ENCODE peak calls at places on chromosomes 6 and 20, in ten cellular contexts. Z is testis, D is stomach, K is neural progenitor cell, M is psoas muscle, F is lung, A is fibroblast of lung, Q is ovary, N is cardiac muscle cell, T is body of pancreas. W is an unnamed sample.
A peak's percentile ranks its signal among the peaks of the same experiment; 100 is the strongest.

GRCh38 chr6:133407320-133408100 is 166.4 kb downstream of the EYA4 start:
- DNase-seq in Z (no peak), D (no peak), K (peak; percentile 47), M (no peak), F (no peak), A (no peak), Q (no peak), N (no peak), T (no peak), W (no peak)

GRCh38 chr6:169858293-169858934 is 107.0 kb downstream of the ERMARD start:
- DNase-seq in Z (peak; percentile 4), D (peak; percentile 15), K (no peak), M (no peak), F (peak; percentile 22), A (no peak), Q (no peak), N (no peak), T (no peak), W (no peak)

GRCh38 chr20:17866234-17867001 is 102.2 kb downstream of the SNX5 start:
- DNase-seq in Z (no peak), D (no peak), K (no peak), M (no peak), F (no peak), A (no peak), Q (no peak), N (no peak), T (no peak), W (no peak)

GRCh38 chr20:34475979-34476736 is 40.1 kb upstream of the DYNLRB1 start:
- DNase-seq in Z (peak; percentile 48), D (peak; percentile 65), K (peak; percentile 8), M (peak; percentile 60), F (peak; percentile 29), A (peak; percentile 25), Q (peak; percentile 58), N (peak; percentile 1), T (peak; percentile 67), W (peak; percentile 5)

GRCh38 chr20:13681248-13682125 is 42.8 kb upstream of the TASP1 start:
- DNase-seq in Z (no peak), D (no peak), K (no peak), M (no peak), F (no peak), A (no peak), Q (no peak), N (no peak), T (peak; percentile 45), W (no peak)

GRCh38 chr6:34070315-34071110 is 75.4 kb downstream of the GRM4 start:
- DNase-seq in Z (no peak), D (no peak), K (no peak), M (no peak), F (no peak), A (no peak), Q (no peak), N (no peak), T (no peak), W (no peak)

GRCh38 chr20:45306431-45306982 is at the start of gene RBPJL:
- DNase-seq in Z (peak; percentile 38), D (no peak), K (peak; percentile 69), M (no peak), F (no peak), A (no peak), Q (no peak), N (peak; percentile 42), T (peak; percentile 93), W (no peak)

GRCh38 chr6:91860951-91861350 is 1274.1 kb upstream of the MAP3K7 start:
- DNase-seq in Z (no peak), D (no peak), K (no peak), M (no peak), F (no peak), A (peak; percentile 54), Q (no peak), N (no peak), T (no peak), W (no peak)

GRCh38 chr6:115681978-115682775 is 378.5 kb downstream of the FRK start:
- DNase-seq in Z (no peak), D (no peak), K (no peak), M (no peak), F (no peak), A (no peak), Q (no peak), N (no peak), T (no peak), W (no peak)

GRCh38 chr6:1608222-1608975 is 1.3 kb upstream of the FOXC1 start:
- DNase-seq in Z (no peak), D (no peak), K (peak; percentile 50), M (no peak), F (no peak), A (peak; percentile 28), Q (no peak), N (no peak), T (no peak), W (no peak)

GRCh38 chr6:110398778-110399177 is 16.6 kb downstream of the DDO start:
- DNase-seq in Z (no peak), D (no peak), K (no peak), M (no peak), F (no peak), A (peak; percentile 45), Q (no peak), N (no peak), T (no peak), W (no peak)

GRCh38 chr20:13219327-13220193 is 1.5 kb upstream of the ISM1 start:
- DNase-seq in Z (no peak), D (no peak), K (peak; percentile 45), M (no peak), F (no peak), A (no peak), Q (peak; percentile 15), N (no peak), T (no peak), W (peak; percentile 8)

GRCh38 chr20:38110525-38111178 is 54.4 kb downstream of the TGM2 start:
- DNase-seq in Z (no peak), D (no peak), K (no peak), M (no peak), F (no peak), A (no peak), Q (no peak), N (no peak), T (no peak), W (no peak)

GRCh38 chr6:143260857-143261256 is 189.6 kb downstream of the ADAT2 start:
- DNase-seq in Z (no peak), D (no peak), K (no peak), M (no peak), F (no peak), A (no peak), Q (no peak), N (no peak), T (no peak), W (no peak)

GRCh38 chr6:21744321-21744720 is 150.8 kb downstream of the SOX4 start:
- DNase-seq in Z (no peak), D (no peak), K (no peak), M (no peak), F (no peak), A (no peak), Q (no peak), N (no peak), T (no peak), W (no peak)

GRCh38 chr6:79868098-79868722 is 79.1 kb downstream of the ELOVL4 start:
- DNase-seq in Z (peak; percentile 63), D (no peak), K (peak; percentile 90), M (no peak), F (no peak), A (peak; percentile 76), Q (no peak), N (peak; percentile 90), T (peak; percentile 48), W (no peak)

GRCh38 chr6:155186052-155186658 is 77.7 kb upstream of the CLDN20 start:
- DNase-seq in Z (no peak), D (no peak), K (no peak), M (no peak), F (no peak), A (no peak), Q (no peak), N (no peak), T (no peak), W (no peak)

DNA sequence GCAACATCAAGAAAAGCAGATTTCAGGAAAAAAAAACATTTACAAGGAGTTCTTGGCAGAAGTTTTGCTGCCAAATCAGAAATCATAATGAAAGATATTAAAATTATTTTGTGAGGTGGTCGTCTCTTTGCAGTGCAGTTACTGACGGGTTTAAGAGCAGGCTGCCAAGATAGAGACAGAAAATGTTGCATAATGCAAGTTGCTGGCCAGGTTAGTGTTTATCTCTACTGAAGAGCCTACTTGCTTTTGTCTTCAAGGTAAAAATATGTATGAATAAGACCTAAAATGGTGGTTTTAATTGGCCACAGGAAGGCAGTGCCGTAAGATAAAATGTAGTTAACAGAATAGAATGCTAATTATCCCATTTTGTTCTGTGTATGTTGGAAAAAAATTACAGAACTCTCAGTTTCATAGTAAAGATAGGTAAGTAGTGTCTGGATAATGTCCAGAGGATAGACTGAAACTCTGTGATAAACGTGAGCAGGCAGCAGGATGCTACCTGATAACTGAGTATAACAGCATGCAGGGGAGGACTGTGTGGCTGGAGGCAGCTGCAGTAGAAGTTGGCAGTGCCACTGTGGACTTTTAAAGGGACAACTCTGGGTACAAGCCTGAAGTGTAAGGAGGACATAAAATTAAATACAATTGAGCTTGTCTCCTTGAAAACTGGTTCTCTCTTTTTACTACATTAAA is 13.9 kb downstream of the FOXO3 start:
- DNase-seq in Z (peak; percentile 65), D (no peak), K (no peak), M (no peak), F (no peak), A (no peak), Q (no peak), N (no peak), T (peak; percentile 47), W (no peak)
- H3K27ac ChIP-seq in Z (no peak overlapping the region), D (no peak overlapping the region), K (no peak overlapping the region), M (peak overlapping the region; percentile 65), F (peak overlapping the region; percentile 7), A (no peak overlapping the region), Q (peak overlapping the region; percentile 38), N (no peak overlapping the region), T (peak overlapping the region; percentile 0), W (no peak overlapping the region)

DNA sequence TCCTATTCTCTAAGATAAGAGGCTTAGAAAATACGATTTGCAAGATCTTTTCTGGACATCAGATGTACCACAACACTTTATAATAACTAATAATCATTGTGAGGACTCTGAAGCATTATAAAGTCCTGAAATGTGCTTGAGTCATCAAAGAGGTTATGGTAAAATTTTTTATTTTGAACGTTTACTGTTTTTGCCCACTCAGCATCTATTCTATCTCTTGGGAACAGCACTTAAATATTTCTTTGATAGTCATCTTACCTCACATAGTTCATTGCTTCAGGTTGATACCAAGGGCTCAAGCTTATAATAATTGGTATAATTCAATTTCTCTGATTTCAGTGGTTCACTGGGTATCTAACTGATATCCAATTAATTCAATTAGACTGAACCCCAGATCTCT is 700.5 kb downstream of the KHDRBS2 start:
- DNase-seq in Z (no peak), D (no peak), K (no peak), M (no peak), F (no peak), A (no peak), Q (no peak), N (no peak), T (no peak), W (no peak)
- H3K9me3 ChIP-seq in Z (no peaks in the 10 kb centered on the region), D (no peaks in the 10 kb centered on the region), K (no peaks in the 10 kb centered on the region), M (no peaks in the 10 kb centered on the region), F (no peaks in the 10 kb centered on the region), A (no peaks in the 10 kb centered on the region), Q (no peaks in the 10 kb centered on the region), N (no peaks in the 10 kb centered on the region), T (no peaks in the 10 kb centered on the region), W (no peaks in the 10 kb centered on the region)

GRCh38 chr20:63580796-63581461 is 6.9 kb upstream of the HELZ2 start:
- DNase-seq in Z (peak; percentile 50), D (peak; percentile 53), K (peak; percentile 55), M (no peak), F (no peak), A (peak; percentile 44), Q (no peak), N (peak; percentile 44), T (peak; percentile 58), W (peak; percentile 67)
- TF ChIP-seq CTCF in Z (no peak), D (no peak), K (peak; percentile 44), M (no peak), F (peak; percentile 26), A (peak; percentile 23), Q (no peak), N (peak; percentile 48), T (peak; percentile 35), W (peak; percentile 64)

GRCh38 chr20:62181808-62182207 is 1.0 kb upstream of the MTG2 start:
- DNase-seq in Z (no peak), D (no peak), K (no peak), M (no peak), F (no peak), A (no peak), Q (no peak), N (no peak), T (no peak), W (no peak)
- H3K27ac ChIP-seq in Z (peak overlapping the region; percentile 87), D (peak overlapping the region; percentile 97), K (no peak overlapping the region), M (peak overlapping the region; percentile 96), F (peak overlapping the region; percentile 25), A (peak overlapping the region; percentile 98), Q (no peak overlapping the region), N (peak overlapping the region; percentile 90), T (peak overlapping the region; percentile 93), W (peak overlapping the region; percentile 93)